ENCODE peak calls at places on chromosomes 4 and X, in eight cellular contexts. H is kidney, R is epithelial cell of proximal tubule, Z is left ventricle myocardium inferior, Q is endothelial cell of umbilical vein, J is astrocyte of the spinal cord, V is AG10803, U is uterus. K is an unnamed sample.

GRCh38 chrX:1659664-1660461 is 45.0 kb downstream of the ASMT start:
- DNase-seq in H (no peak), R (no peak), Z (no peak), Q (no peak), J (no peak), V (no peak), U (no peak), K (peak)

GRCh38 chrX:40108084-40108958 is 10.6 kb upstream of the BCOR start:
- DNase-seq in H (peak), R (no peak), Z (peak), Q (peak), J (peak), V (peak), U (peak), K (no peak)

GRCh38 chrX:56800801-56801200 is 71.8 kb downstream of the NBDY start:
- DNase-seq in H (no peak), R (no peak), Z (no peak), Q (no peak), J (no peak), V (no peak), U (no peak), K (no peak)

GRCh38 chr4:37732787-37733186 is 46.6 kb upstream of the RELL1 start:
- DNase-seq in H (no peak), R (no peak), Z (no peak), Q (no peak), J (no peak), V (no peak), U (no peak), K (no peak)

GRCh38 chr4:34720563-34720962 is 1523.8 kb downstream of the ARAP2 start:
- DNase-seq in H (no peak), R (no peak), Z (no peak), Q (peak), J (peak), V (peak), U (no peak), K (no peak)

GRCh38 chr4:116632269-116632668 is 453.1 kb downstream of the TRAM1L1 start:
- DNase-seq in H (no peak), R (no peak), Z (no peak), Q (peak), J (no peak), V (no peak), U (no peak), K (no peak)

GRCh38 chr4:82031386-82031785 is 342.4 kb downstream of the HNRNPD start:
- DNase-seq in H (no peak), R (no peak), Z (no peak), Q (no peak), J (no peak), V (no peak), U (no peak), K (no peak)

GRCh38 chr4:89204624-89205023 is 93.3 kb downstream of the TIGD2 start:
- DNase-seq in H (no peak), R (no peak), Z (no peak), Q (no peak), J (peak), V (no peak), U (no peak), K (no peak)

GRCh38 chrX:38800981-38801845 is at the start of gene MID1IP1:
- DNase-seq in H (peak), R (peak), Z (peak), Q (peak), J (peak), V (peak), U (peak), K (peak)

GRCh38 chrX:151984328-151984727 is 9.9 kb upstream of the GABRE start:
- DNase-seq in H (no peak), R (peak), Z (no peak), Q (peak), J (peak), V (peak), U (no peak), K (no peak)

GRCh38 chrX:23817979-23818336 is 35.0 kb downstream of the SAT1 start:
- DNase-seq in H (no peak), R (no peak), Z (no peak), Q (no peak), J (no peak), V (no peak), U (no peak), K (no peak)

GRCh38 chrX:108177321-108177990 is 85.9 kb downstream of the ATG4A start:
- DNase-seq in H (no peak), R (no peak), Z (no peak), Q (no peak), J (peak), V (no peak), U (no peak), K (no peak)

GRCh38 chr4:148986951-148987350 is 544.7 kb upstream of the NR3C2 start:
- DNase-seq in H (no peak), R (peak), Z (no peak), Q (peak), J (no peak), V (no peak), U (no peak), K (no peak)

GRCh38 chrX:39309018-39309620 is 507.9 kb downstream of the MID1IP1 start:
- DNase-seq in H (no peak), R (peak), Z (no peak), Q (peak), J (peak), V (peak), U (peak), K (no peak)

GRCh38 chr4:76559236-76560071 is 124.4 kb downstream of the SHROOM3 start:
- DNase-seq in H (no peak), R (no peak), Z (no peak), Q (no peak), J (no peak), V (no peak), U (no peak), K (no peak)

GRCh38 chr4:120939693-120940092 is 17.2 kb upstream of the PRDM5 start:
- DNase-seq in H (no peak), R (no peak), Z (no peak), Q (no peak), J (no peak), V (no peak), U (no peak), K (no peak)

GRCh38 chr4:788636-789297 is 37.2 kb downstream of the CPLX1 start:
- DNase-seq in H (peak), R (no peak), Z (no peak), Q (no peak), J (no peak), V (no peak), U (no peak), K (no peak)

GRCh38 chr4:70895405-70895804 is 6.8 kb upstream of the MOB1B start:
- DNase-seq in H (no peak), R (no peak), Z (no peak), Q (no peak), J (peak), V (peak), U (no peak), K (no peak)

GRCh38 chrX:148620023-148620422 is 119.6 kb downstream of the AFF2 start:
- DNase-seq in H (no peak), R (no peak), Z (no peak), Q (no peak), J (peak), V (peak), U (no peak), K (no peak)

GRCh38 chrX:44062842-44063241 is 89.7 kb upstream of the NDP start:
- DNase-seq in H (no peak), R (no peak), Z (no peak), Q (no peak), J (no peak), V (no peak), U (no peak), K (no peak)

GRCh38 chrX:139204903-139205667 is 325.5 kb upstream of the F9 start:
- DNase-seq in H (peak), R (no peak), Z (peak), Q (no peak), J (no peak), V (peak), U (no peak), K (no peak)

GRCh38 chr4:140103676-140104075 is 50.3 kb downstream of the MAML3 start:
- DNase-seq in H (no peak), R (no peak), Z (no peak), Q (peak), J (peak), V (peak), U (no peak), K (no peak)

GRCh38 chr4:105808030-105808429 is 87.2 kb upstream of the NPNT start:
- DNase-seq in H (no peak), R (no peak), Z (no peak), Q (no peak), J (no peak), V (no peak), U (no peak), K (no peak)
- H3K4me3 ChIP-seq in H (no peak), R (no peak), Z (no peak), Q (no peak), J (no peak), V (no peak), U (peak), K (no peak)

GRCh38 chrX:11424903-11425674 is 131.9 kb downstream of the AMELX start:
- DNase-seq in H (no peak), R (no peak), Z (no peak), Q (no peak), J (no peak), V (no peak), U (no peak), K (no peak)
- H3K4me3 ChIP-seq in H (no peak), R (no peak), Z (no peak), Q (no peak), J (no peak), V (no peak), U (no peak), K (no peak)

DNA sequence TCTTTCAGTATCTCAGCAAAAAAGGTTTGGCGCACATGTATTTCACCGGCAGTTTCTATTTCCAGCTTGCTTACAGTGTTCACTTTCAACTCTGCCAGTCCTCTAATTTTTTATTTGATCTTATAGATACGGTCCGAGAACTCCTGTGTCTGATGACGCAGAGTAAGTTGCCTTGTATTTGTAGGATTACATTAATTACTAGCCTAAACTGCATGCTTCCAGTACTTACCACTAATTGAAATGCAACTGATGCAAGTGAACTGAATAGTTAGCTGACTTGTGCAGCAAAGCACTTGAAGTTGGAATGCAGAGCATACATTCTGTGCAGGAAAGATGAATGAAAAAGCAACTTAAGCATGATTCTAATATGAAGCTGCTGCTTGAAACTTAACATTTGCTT is 100.8 kb downstream of the LIMCH1 start:
- DNase-seq in H (no peak), R (no peak), Z (no peak), Q (no peak), J (no peak), V (no peak), U (no peak), K (no peak)
- H3K4me3 ChIP-seq in H (no peak), R (no peak), Z (no peak), Q (no peak), J (no peak), V (no peak), U (no peak), K (no peak)

GRCh38 chr4:10656420-10656819 is 28.1 kb downstream of the CLNK start:
- DNase-seq in H (no peak), R (no peak), Z (no peak), Q (no peak), J (peak), V (no peak), U (no peak), K (no peak)

GRCh38 chr4:10656988-10657387 is 27.6 kb downstream of the CLNK start:
- DNase-seq in H (no peak), R (no peak), Z (no peak), Q (peak), J (peak), V (no peak), U (no peak), K (no peak)

GRCh38 chr4:10661047-10661446 is 23.5 kb downstream of the CLNK start:
- DNase-seq in H (no peak), R (no peak), Z (no peak), Q (no peak), J (no peak), V (no peak), U (no peak), K (no peak)

GRCh38 chr4:10659251-10659650 is 25.3 kb downstream of the CLNK start:
- DNase-seq in H (no peak), R (no peak), Z (no peak), Q (no peak), J (no peak), V (no peak), U (no peak), K (no peak)

GRCh38 chr4:10655968-10656367 is 28.6 kb downstream of the CLNK start:
- DNase-seq in H (no peak), R (no peak), Z (no peak), Q (peak), J (peak), V (peak), U (no peak), K (no peak)
- H3K4me3 ChIP-seq in H (no peak), R (no peak), Z (no peak), Q (no peak), J (no peak), V (no peak), U (no peak), K (no peak)

DNA sequence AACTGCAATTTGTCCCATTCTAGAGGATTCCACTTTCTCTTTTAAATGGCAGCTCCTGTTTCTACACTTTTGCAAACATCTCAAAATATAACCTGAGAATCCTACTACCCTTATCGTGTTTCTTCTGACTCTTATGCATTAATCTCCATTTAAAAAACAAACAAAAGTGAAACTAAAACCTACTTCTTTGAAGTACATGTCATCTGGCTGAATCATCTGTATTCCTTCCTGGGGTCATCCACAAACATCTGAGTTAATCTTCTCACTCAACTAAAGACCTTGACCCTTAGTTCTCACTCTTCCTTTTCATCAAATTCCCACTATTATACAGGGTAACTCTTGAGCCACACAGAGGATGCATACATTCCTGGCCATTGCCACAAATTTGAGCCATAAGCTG is 584.8 kb downstream of the PPARGC1A start:
- DNase-seq in H (no peak), R (no peak), Z (no peak), Q (no peak), J (peak), V (no peak), U (no peak), K (no peak)
- H3K4me3 ChIP-seq in H (peak), R (peak), Z (no peak), Q (no peak), J (no peak), V (no peak), U (no peak), K (no peak)

DNA sequence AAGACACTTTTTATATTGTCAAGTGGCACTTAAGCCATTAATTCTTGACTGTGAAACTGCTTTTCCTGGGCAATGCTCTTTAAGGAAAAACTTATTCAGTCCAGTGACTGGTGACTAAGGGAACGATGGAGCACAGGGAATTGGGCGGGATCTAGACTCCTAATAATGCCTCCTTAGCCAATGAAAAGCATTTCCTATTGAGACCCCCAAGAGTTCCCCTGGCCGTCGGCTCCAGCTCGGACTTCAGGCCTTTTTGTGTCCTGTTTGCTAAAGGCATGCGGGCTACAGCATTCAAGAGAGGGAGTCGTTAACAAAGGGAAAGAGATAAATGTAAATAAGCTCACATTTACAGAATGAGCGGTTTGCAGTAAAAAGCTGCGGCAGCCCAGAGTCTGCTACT is at the start of gene LPAR4:
- DNase-seq in H (no peak), R (no peak), Z (no peak), Q (peak), J (peak), V (no peak), U (no peak), K (no peak)
- H3K4me3 ChIP-seq in H (peak), R (peak), Z (peak), Q (no peak), J (peak), V (peak), U (peak), K (no peak)

K was measured in Peyer's patch.